ENCODE peak calls at places on chromosomes 4 and X, in eight cellular contexts. H, U, A, Y, E, O, Z and V are unnamed samples.

GRCh38 chr4:107862658-107863057 is 37.9 kb downstream of the SGMS2 start:
- DNase-seq in H (no peak), U (peak), A (no peak), Y (no peak), E (peak), O (no peak), Z (no peak), V (peak)

GRCh38 chr4:184748251-184748652 is 14.4 kb upstream of the CENPU start:
- DNase-seq in H (no peak), U (no peak), A (peak), Y (no peak), E (no peak), O (no peak), Z (no peak), V (peak)

GRCh38 chr4:120008957-120009356 is 57.7 kb downstream of the MAD2L1 start:
- DNase-seq in H (no peak), U (no peak), A (no peak), Y (no peak), E (no peak), O (no peak), Z (no peak), V (no peak)

GRCh38 chrX:68438575-68438974 is 5.3 kb upstream of the OPHN1 start:
- DNase-seq in H (no peak), U (peak), A (no peak), Y (no peak), E (no peak), O (no peak), Z (no peak), V (no peak)

GRCh38 chrX:46803140-46803539 is 33.7 kb upstream of the RP2 start:
- DNase-seq in H (no peak), U (peak), A (no peak), Y (no peak), E (no peak), O (no peak), Z (no peak), V (no peak)

GRCh38 chrX:103846395-103846794 is 14.3 kb upstream of the RAB9B start:
- DNase-seq in H (no peak), U (no peak), A (no peak), Y (no peak), E (peak), O (no peak), Z (no peak), V (no peak)

GRCh38 chrX:139639253-139639652 is 68.7 kb downstream of the MCF2 start:
- DNase-seq in H (no peak), U (no peak), A (no peak), Y (peak), E (no peak), O (no peak), Z (peak), V (no peak)

GRCh38 chr4:152606800-152607577 is 71.1 kb upstream of the FBXW7 start:
- DNase-seq in H (no peak), U (no peak), A (no peak), Y (no peak), E (no peak), O (peak), Z (no peak), V (no peak)

GRCh38 chr4:43244688-43245382 is 352.3 kb downstream of the GRXCR1 start:
- DNase-seq in H (no peak), U (no peak), A (no peak), Y (no peak), E (no peak), O (no peak), Z (no peak), V (no peak)

GRCh38 chr4:110059556-110060191 is 138.7 kb downstream of the ELOVL6 start:
- DNase-seq in H (no peak), U (peak), A (no peak), Y (no peak), E (peak), O (no peak), Z (no peak), V (no peak)

GRCh38 chr4:71554025-71554424 is 215.2 kb downstream of the SLC4A4 start:
- DNase-seq in H (no peak), U (no peak), A (no peak), Y (no peak), E (no peak), O (no peak), Z (no peak), V (no peak)

GRCh38 chr4:86498560-86499166 is 95.5 kb upstream of the PTPN13 start:
- DNase-seq in H (peak), U (peak), A (peak), Y (peak), E (peak), O (no peak), Z (no peak), V (no peak)

GRCh38 chr4:87953776-87954175 is 21.7 kb upstream of the SPP1 start:
- DNase-seq in H (no peak), U (no peak), A (no peak), Y (no peak), E (no peak), O (no peak), Z (no peak), V (no peak)

GRCh38 chr4:139042981-139043460 is 27.4 kb downstream of the NOCT start:
- DNase-seq in H (peak), U (no peak), A (no peak), Y (no peak), E (peak), O (peak), Z (no peak), V (no peak)

GRCh38 chr4:146930673-146931072 is 15.0 kb downstream of the TTC29 start:
- DNase-seq in H (no peak), U (no peak), A (no peak), Y (no peak), E (no peak), O (no peak), Z (no peak), V (no peak)

GRCh38 chr4:5036239-5036638 is 15.0 kb upstream of the STK32B start:
- DNase-seq in H (no peak), U (no peak), A (no peak), Y (no peak), E (peak), O (no peak), Z (no peak), V (peak)

GRCh38 chrX:153925387-153925738 is 701 bp downstream of the ARHGAP4 start:
- DNase-seq in H (no peak), U (no peak), A (no peak), Y (no peak), E (no peak), O (no peak), Z (no peak), V (no peak)

GRCh38 chr4:16051132-16051531 is 32.7 kb downstream of the PROM1 start:
- DNase-seq in H (no peak), U (no peak), A (no peak), Y (no peak), E (no peak), O (no peak), Z (no peak), V (no peak)

GRCh38 chr4:16052939-16053338 is 30.9 kb downstream of the PROM1 start:
- DNase-seq in H (no peak), U (no peak), A (no peak), Y (no peak), E (no peak), O (no peak), Z (no peak), V (no peak)

GRCh38 chr4:16056681-16057400 is 27.0 kb downstream of the PROM1 start:
- DNase-seq in H (no peak), U (no peak), A (peak), Y (no peak), E (no peak), O (no peak), Z (no peak), V (no peak)

GRCh38 chr4:16055937-16056336 is 27.9 kb downstream of the PROM1 start:
- DNase-seq in H (peak), U (no peak), A (no peak), Y (no peak), E (no peak), O (no peak), Z (no peak), V (no peak)

GRCh38 chr4:16055454-16055853 is 28.4 kb downstream of the PROM1 start:
- DNase-seq in H (no peak), U (no peak), A (no peak), Y (no peak), E (no peak), O (no peak), Z (no peak), V (no peak)
- TF ChIP-seq CTCF in H (no peak), U (no peak), A (no peak), Y (no peak), E (no peak), O (no peak), Z (no peak), V (no peak)

DNA sequence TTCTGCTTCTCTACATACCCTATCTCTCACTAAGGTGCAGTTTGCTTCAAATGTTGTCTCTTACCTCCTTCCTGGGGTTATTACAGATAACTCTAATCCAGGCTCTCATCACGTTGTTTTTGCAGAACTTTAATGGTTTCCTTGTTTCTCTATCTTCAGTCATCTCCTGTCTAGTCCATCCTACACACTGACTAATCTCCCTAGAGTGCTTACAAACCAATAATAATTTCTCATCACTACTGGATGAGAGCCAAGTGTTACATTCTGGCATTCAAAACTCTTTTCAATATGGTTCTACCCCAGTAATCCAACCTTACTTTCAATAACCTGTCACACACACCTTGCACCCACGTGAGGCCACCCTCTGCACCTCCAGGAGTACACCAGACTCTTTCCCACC is 86.1 kb downstream of the SYNPO2 start:
- DNase-seq in H (no peak), U (no peak), A (no peak), Y (no peak), E (peak), O (no peak), Z (no peak), V (no peak)
- TF ChIP-seq POLR2A in H (no peak), U (no peak), A (no peak), Y (no peak), E (no peak), O (no peak), Z (no peak), V (no peak)

GRCh38 chrX:145848451-145848850 is 30.8 kb downstream of the SLITRK2 start:
- DNase-seq in H (no peak), U (no peak), A (no peak), Y (no peak), E (no peak), O (no peak), Z (no peak), V (no peak)

GRCh38 chrX:145853181-145853580 is 35.6 kb downstream of the SLITRK2 start:
- DNase-seq in H (no peak), U (no peak), A (no peak), Y (no peak), E (no peak), O (no peak), Z (no peak), V (no peak)

GRCh38 chrX:145844886-145845285 is 27.3 kb downstream of the SLITRK2 start:
- DNase-seq in H (no peak), U (no peak), A (no peak), Y (no peak), E (no peak), O (no peak), Z (no peak), V (no peak)

GRCh38 chrX:145843196-145843595 is 25.6 kb downstream of the SLITRK2 start:
- DNase-seq in H (no peak), U (no peak), A (no peak), Y (peak), E (no peak), O (no peak), Z (no peak), V (no peak)

DNA sequence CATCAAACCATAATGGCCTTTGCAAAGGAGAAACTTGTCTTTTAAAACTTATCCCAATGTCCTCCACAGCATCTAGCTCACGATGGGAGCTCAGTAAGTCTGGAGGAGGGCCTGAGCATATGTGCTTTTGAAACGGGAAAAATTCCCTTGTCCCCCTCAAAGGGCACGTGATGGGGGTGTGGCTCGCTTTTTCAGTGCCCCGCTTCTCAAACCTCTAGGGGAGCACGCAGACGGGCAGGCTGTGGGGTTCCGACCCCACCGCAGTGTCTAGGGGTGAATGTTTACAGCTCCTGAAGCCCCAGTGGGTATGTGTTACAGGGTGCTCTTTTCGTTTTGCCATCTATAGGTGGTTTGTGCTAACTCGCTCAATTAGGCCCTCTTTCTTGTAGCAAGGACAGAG is 31.2 kb downstream of the SLITRK2 start:
- DNase-seq in H (no peak), U (no peak), A (no peak), Y (no peak), E (no peak), O (no peak), Z (no peak), V (no peak)
- H3K4me3 ChIP-seq in H (no peak), U (no peak), A (no peak), Y (no peak), E (no peak), O (no peak), Z (no peak), V (no peak)

GRCh38 chr4:148353571-148353970 is 88.6 kb downstream of the NR3C2 start:
- DNase-seq in H (no peak), U (no peak), A (no peak), Y (no peak), E (no peak), O (no peak), Z (no peak), V (no peak)
- TF ChIP-seq CTCF in H (no peak), U (no peak), A (no peak), Y (no peak), E (no peak), O (no peak), Z (no peak), V (no peak)

GRCh38 chr4:10108818-10109783 is 7.5 kb downstream of the WDR1 start:
- DNase-seq in H (no peak), U (no peak), A (no peak), Y (no peak), E (peak), O (no peak), Z (no peak), V (no peak)
- TF ChIP-seq POLR2A in H (no peak), U (no peak), A (no peak), Y (no peak), E (no peak), O (no peak), Z (no peak), V (no peak)

GRCh38 chrX:1452497-1453389 is at the start of gene ASMTL:
- DNase-seq in H (peak), U (peak), A (peak), Y (peak), E (peak), O (peak), Z (peak), V (peak)

GRCh38 chrX:1453951-1454785 is 1.5 kb upstream of the ASMTL start:
- DNase-seq in H (peak), U (peak), A (peak), Y (peak), E (peak), O (peak), Z (peak), V (peak)

GRCh38 chrX:1451676-1452496 is 823 bp downstream of the ASMTL start:
- DNase-seq in H (no peak), U (no peak), A (no peak), Y (peak), E (no peak), O (no peak), Z (peak), V (peak)

GRCh38 chrX:1451251-1451675 is 1.4 kb downstream of the ASMTL start:
- DNase-seq in H (no peak), U (no peak), A (no peak), Y (no peak), E (no peak), O (no peak), Z (no peak), V (no peak)

DNA sequence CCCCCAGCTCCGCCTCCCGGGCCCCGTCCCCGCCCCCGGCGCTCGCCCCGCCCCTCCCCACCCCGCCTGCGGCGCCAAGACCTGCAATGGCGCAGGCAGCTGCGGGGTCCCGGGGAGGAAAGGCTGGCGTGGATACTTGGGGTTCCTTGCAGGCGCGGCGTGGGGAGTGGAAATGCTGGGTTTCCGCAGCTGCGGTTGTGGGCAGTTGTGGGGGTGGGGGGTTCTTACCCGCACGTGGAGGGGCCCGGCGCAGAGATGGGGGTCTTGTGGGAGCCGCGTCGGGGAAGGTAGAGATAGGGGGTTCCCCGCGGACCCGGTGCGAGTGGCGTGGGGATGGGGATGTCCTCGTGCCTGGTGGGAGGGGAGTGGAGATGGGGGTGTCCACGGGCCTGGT is 678 bp upstream of the ASMTL start:
- DNase-seq in H (no peak), U (no peak), A (no peak), Y (no peak), E (no peak), O (no peak), Z (no peak), V (no peak)
- H3K4me3 ChIP-seq in H (peak), U (peak), A (peak), Y (peak), E (peak), O (peak), Z (peak), V (peak)

GRCh38 chrX:50680990-50681389 is 133.0 kb downstream of the SHROOM4 start:
- DNase-seq in H (no peak), U (peak), A (no peak), Y (peak), E (no peak), O (peak), Z (no peak), V (no peak)
- TF ChIP-seq CTCF in H (no peak), U (no peak), A (no peak), Y (no peak), E (peak), O (peak), Z (no peak), V (no peak)